ENCODE peak calls at places on chromosomes 11 and 22, in four cellular contexts. One of them, this sample, is unnamed.

GRCh38 chr11:58866788-58867187 is 22.3 kb upstream of the GLYATL2 start:
- DNase-seq in neuronal stem cell: no peak
- DNase-seq in IMR-90: peak; percentile 49
- DNase-seq in mesenchymal stem cell: no peak
- DNase-seq in this sample: no peak

GRCh38 chr11:113994077-113994954 is 19.4 kb downstream of the HTR3A start:
- DNase-seq in neuronal stem cell: peak; percentile 48
- DNase-seq in IMR-90: no peak
- DNase-seq in mesenchymal stem cell: peak; percentile 8
- DNase-seq in this sample: no peak

GRCh38 chr11:111983187-111983986 is 41.8 kb upstream of the DLAT start:
- DNase-seq in neuronal stem cell: peak; percentile 67
- DNase-seq in IMR-90: peak; percentile 72
- DNase-seq in mesenchymal stem cell: peak; percentile 85
- DNase-seq in this sample: peak; percentile 90

GRCh38 chr22:43840431-43840830 is 21.9 kb downstream of the SULT4A1 start:
- DNase-seq in neuronal stem cell: no peak
- DNase-seq in IMR-90: no peak
- DNase-seq in mesenchymal stem cell: no peak
- DNase-seq in this sample: no peak

GRCh38 chr11:15141381-15141780 is 26.7 kb downstream of the INSC start:
- DNase-seq in neuronal stem cell: no peak
- DNase-seq in IMR-90: no peak
- DNase-seq in mesenchymal stem cell: no peak
- DNase-seq in this sample: no peak

GRCh38 chr11:132231656-132232173 is 861.3 kb downstream of the NTM start:
- DNase-seq in neuronal stem cell: no peak
- DNase-seq in IMR-90: no peak
- DNase-seq in mesenchymal stem cell: no peak
- DNase-seq in this sample: no peak

GRCh38 chr11:3950996-3951662 is 95.7 kb downstream of the STIM1 start:
- DNase-seq in neuronal stem cell: peak; percentile 71
- DNase-seq in IMR-90: peak; percentile 81
- DNase-seq in mesenchymal stem cell: peak; percentile 94
- DNase-seq in this sample: peak; percentile 25

GRCh38 chr11:59822989-59823566 is 12.5 kb upstream of the MRPL16 start:
- DNase-seq in neuronal stem cell: peak; percentile 30
- DNase-seq in IMR-90: peak; percentile 53
- DNase-seq in mesenchymal stem cell: peak; percentile 74
- DNase-seq in this sample: peak; percentile 72

GRCh38 chr11:87176044-87176443 is 138.3 kb downstream of the TMEM135 start:
- DNase-seq in neuronal stem cell: no peak
- DNase-seq in IMR-90: peak; percentile 22
- DNase-seq in mesenchymal stem cell: no peak
- DNase-seq in this sample: no peak

GRCh38 chr11:75583710-75584658 is 21.9 kb downstream of the SERPINH1 start:
- DNase-seq in neuronal stem cell: peak; percentile 69
- DNase-seq in IMR-90: peak; percentile 61
- DNase-seq in mesenchymal stem cell: peak; percentile 75
- DNase-seq in this sample: peak; percentile 33

GRCh38 chr11:57497303-57498247 is 17.9 kb downstream of the SLC43A1 start:
- DNase-seq in neuronal stem cell: no peak
- DNase-seq in IMR-90: no peak
- DNase-seq in mesenchymal stem cell: no peak
- DNase-seq in this sample: no peak

GRCh38 chr11:34997872-34998548 is 81.6 kb downstream of the PDHX start:
- DNase-seq in neuronal stem cell: no peak
- DNase-seq in IMR-90: peak; percentile 58
- DNase-seq in mesenchymal stem cell: peak; percentile 52
- DNase-seq in this sample: peak; percentile 24

GRCh38 chr11:1928038-1928890 is 8.8 kb downstream of the TNNT3 start:
- DNase-seq in neuronal stem cell: no peak
- DNase-seq in IMR-90: no peak
- DNase-seq in mesenchymal stem cell: no peak
- DNase-seq in this sample: peak; percentile 4

GRCh38 chr11:14334893-14335292 is 24.1 kb downstream of the RRAS2 start:
- DNase-seq in neuronal stem cell: no peak
- DNase-seq in IMR-90: no peak
- DNase-seq in mesenchymal stem cell: no peak
- DNase-seq in this sample: no peak

GRCh38 chr11:77467233-77467632 is 6.7 kb downstream of the PAK1 start:
- DNase-seq in neuronal stem cell: no peak
- DNase-seq in IMR-90: peak; percentile 12
- DNase-seq in mesenchymal stem cell: no peak
- DNase-seq in this sample: no peak

GRCh38 chr11:120317689-120318195 is 7.4 kb upstream of the TLCD5 start:
- DNase-seq in neuronal stem cell: no peak
- DNase-seq in IMR-90: no peak
- DNase-seq in mesenchymal stem cell: no peak
- DNase-seq in this sample: no peak

GRCh38 chr11:129143335-129143734 is 48.8 kb downstream of the ARHGAP32 start:
- DNase-seq in neuronal stem cell: peak; percentile 1
- DNase-seq in IMR-90: peak; percentile 99
- DNase-seq in mesenchymal stem cell: peak; percentile 99
- DNase-seq in this sample: peak; percentile 93

GRCh38 chr11:131504199-131504949 is 134.0 kb downstream of the NTM start:
- DNase-seq in neuronal stem cell: peak; percentile 32
- DNase-seq in IMR-90: no peak
- DNase-seq in mesenchymal stem cell: no peak
- DNase-seq in this sample: no peak

GRCh38 chr11:131977231-131977630 is 606.8 kb downstream of the NTM start:
- DNase-seq in neuronal stem cell: no peak
- DNase-seq in IMR-90: peak; percentile 43
- DNase-seq in mesenchymal stem cell: peak; percentile 54
- DNase-seq in this sample: peak; percentile 19

GRCh38 chr22:43532301-43533050 is 120.7 kb downstream of the MPPED1 start:
- DNase-seq in neuronal stem cell: no peak
- DNase-seq in IMR-90: no peak
- DNase-seq in mesenchymal stem cell: no peak
- DNase-seq in this sample: no peak

GRCh38 chr11:34044664-34045485 is 6.7 kb upstream of the CAPRIN1 start:
- DNase-seq in neuronal stem cell: no peak
- DNase-seq in IMR-90: peak; percentile 82
- DNase-seq in mesenchymal stem cell: peak; percentile 89
- DNase-seq in this sample: peak; percentile 97

GRCh38 chr22:17116931-17117330 is 4.2 kb downstream of the TMEM121B start:
- DNase-seq in neuronal stem cell: no peak
- DNase-seq in IMR-90: no peak
- DNase-seq in mesenchymal stem cell: no peak
- DNase-seq in this sample: no peak

GRCh38 chr11:450809-451451 is 851 bp downstream of the PTDSS2 start:
- DNase-seq in neuronal stem cell: peak; percentile 46
- DNase-seq in IMR-90: peak; percentile 66
- DNase-seq in mesenchymal stem cell: peak; percentile 77
- DNase-seq in this sample: no peak

GRCh38 chr22:11613898-11614755 is 3913.9 kb upstream of the OR11H1 start:
- DNase-seq in neuronal stem cell: no peak
- DNase-seq in IMR-90: no peak
- DNase-seq in mesenchymal stem cell: no peak
- DNase-seq in this sample: no peak

GRCh38 chr22:46833228-46833627 is 70.8 kb downstream of the TBC1D22A start:
- DNase-seq in neuronal stem cell: no peak
- DNase-seq in IMR-90: peak; percentile 25
- DNase-seq in mesenchymal stem cell: peak; percentile 46
- DNase-seq in this sample: peak; percentile 66

GRCh38 chr11:93329936-93330445 is 551 bp upstream of the DEUP1 start:
- DNase-seq in neuronal stem cell: no peak
- DNase-seq in IMR-90: no peak
- DNase-seq in mesenchymal stem cell: peak; percentile 2
- DNase-seq in this sample: no peak

GRCh38 chr22:25100972-25101371 is 98.7 kb upstream of the CRYBB3 start:
- DNase-seq in neuronal stem cell: no peak
- DNase-seq in IMR-90: no peak
- DNase-seq in mesenchymal stem cell: no peak
- DNase-seq in this sample: no peak

GRCh38 chr11:45388472-45388871 is 102.3 kb upstream of the SYT13 start:
- DNase-seq in neuronal stem cell: no peak
- DNase-seq in IMR-90: no peak
- DNase-seq in mesenchymal stem cell: no peak
- DNase-seq in this sample: no peak

GRCh38 chr11:78830277-78830676 is 255.6 kb upstream of the NARS2 start:
- DNase-seq in neuronal stem cell: no peak
- DNase-seq in IMR-90: no peak
- DNase-seq in mesenchymal stem cell: no peak
- DNase-seq in this sample: no peak

GRCh38 chr11:31956310-31956709 is 134.6 kb upstream of the RCN1 start:
- DNase-seq in neuronal stem cell: no peak
- DNase-seq in IMR-90: peak; percentile 36
- DNase-seq in mesenchymal stem cell: no peak
- DNase-seq in this sample: no peak

GRCh38 chr11:69472053-69472765 is 9.3 kb upstream of the LINC01488 start:
- DNase-seq in neuronal stem cell: no peak
- DNase-seq in IMR-90: no peak
- DNase-seq in mesenchymal stem cell: no peak
- DNase-seq in this sample: no peak
- H3K14ac ChIP-seq in neuronal stem cell: peak overlapping the region; percentile 48
- H3K14ac ChIP-seq in IMR-90: no peak overlapping the region
- H3K14ac ChIP-seq in mesenchymal stem cell: peak overlapping the region; percentile 80
- H3K14ac ChIP-seq in this sample: no peak overlapping the region

GRCh38 chr22:49476176-49476575 is 351.5 kb downstream of the BRD1 start:
- DNase-seq in neuronal stem cell: no peak
- DNase-seq in IMR-90: no peak
- DNase-seq in mesenchymal stem cell: no peak
- DNase-seq in this sample: no peak

GRCh38 chr22:49475253-49475652 is 352.4 kb downstream of the BRD1 start:
- DNase-seq in neuronal stem cell: no peak
- DNase-seq in IMR-90: no peak
- DNase-seq in mesenchymal stem cell: no peak
- DNase-seq in this sample: no peak

GRCh38 chr22:49470741-49471134 is 356.9 kb downstream of the BRD1 start:
- DNase-seq in neuronal stem cell: no peak
- DNase-seq in IMR-90: no peak
- DNase-seq in mesenchymal stem cell: no peak
- DNase-seq in this sample: no peak

GRCh38 chr22:49469896-49470740 is 357.6 kb downstream of the BRD1 start:
- DNase-seq in neuronal stem cell: no peak
- DNase-seq in IMR-90: no peak
- DNase-seq in mesenchymal stem cell: no peak
- DNase-seq in this sample: no peak

GRCh38 chr22:49473286-49473685 is 354.4 kb downstream of the BRD1 start:
- DNase-seq in neuronal stem cell: no peak
- DNase-seq in IMR-90: no peak
- DNase-seq in mesenchymal stem cell: no peak
- DNase-seq in this sample: no peak
- H3K4me3 ChIP-seq in neuronal stem cell: no peak overlapping the region
- H3K4me3 ChIP-seq in IMR-90: no peak overlapping the region
- H3K4me3 ChIP-seq in mesenchymal stem cell: no peak overlapping the region
- H3K4me3 ChIP-seq in this sample: no peak overlapping the region

DNA sequence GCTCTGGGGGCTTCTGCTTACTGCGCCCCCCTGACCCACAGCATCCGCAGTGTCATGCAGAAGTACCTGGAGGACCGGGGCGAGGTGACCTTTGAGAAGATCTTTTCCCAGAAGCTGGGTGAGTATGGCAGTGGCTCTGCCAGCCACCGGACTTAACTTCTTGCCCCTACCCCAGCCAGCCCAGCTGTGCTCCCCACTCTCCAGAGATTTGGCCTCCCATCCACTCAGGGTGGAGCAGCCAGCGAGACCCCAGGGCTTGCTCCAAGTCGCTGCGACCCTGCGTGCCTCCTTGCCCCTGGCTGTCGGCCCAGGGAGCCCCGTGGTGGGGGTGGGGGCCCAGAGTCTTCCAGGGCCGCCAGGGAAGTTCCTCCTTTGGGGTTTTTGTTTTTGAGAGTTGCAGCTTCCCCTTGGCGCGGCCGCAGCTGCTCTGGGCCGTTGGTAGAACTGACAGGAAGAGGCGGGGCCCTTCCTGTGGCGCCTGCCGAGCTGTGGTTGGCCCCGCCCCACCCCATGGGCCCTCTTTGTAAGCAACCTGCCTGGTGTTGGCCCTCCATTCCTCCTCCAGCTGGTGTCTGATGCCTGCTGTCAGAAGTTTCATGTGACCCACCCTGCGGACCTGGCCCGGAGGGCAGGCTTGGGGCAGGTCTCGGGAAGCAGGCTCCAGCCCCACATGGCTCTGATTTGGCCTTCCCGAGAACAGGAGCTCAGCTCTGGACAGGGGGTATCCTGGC is 11.1 kb downstream of the GRK2 start:
- DNase-seq in neuronal stem cell: no peak
- DNase-seq in IMR-90: peak; percentile 64
- DNase-seq in mesenchymal stem cell: peak; percentile 68
- DNase-seq in this sample: peak; percentile 33
- H3K14ac ChIP-seq in neuronal stem cell: peak overlapping the region; percentile 89
- H3K14ac ChIP-seq in IMR-90: peak overlapping the region; percentile 91
- H3K14ac ChIP-seq in mesenchymal stem cell: peak overlapping the region; percentile 82
- H3K14ac ChIP-seq in this sample: no peak overlapping the region

GRCh38 chr11:43904737-43905515 is 24.3 kb downstream of the ALKBH3 start:
- DNase-seq in neuronal stem cell: no peak
- DNase-seq in IMR-90: peak; percentile 76
- DNase-seq in mesenchymal stem cell: peak; percentile 53
- DNase-seq in this sample: no peak
- H3K4me3 ChIP-seq in neuronal stem cell: no peak overlapping the region
- H3K4me3 ChIP-seq in IMR-90: no peak overlapping the region
- H3K4me3 ChIP-seq in mesenchymal stem cell: no peak overlapping the region
- H3K4me3 ChIP-seq in this sample: no peak overlapping the region

DNA sequence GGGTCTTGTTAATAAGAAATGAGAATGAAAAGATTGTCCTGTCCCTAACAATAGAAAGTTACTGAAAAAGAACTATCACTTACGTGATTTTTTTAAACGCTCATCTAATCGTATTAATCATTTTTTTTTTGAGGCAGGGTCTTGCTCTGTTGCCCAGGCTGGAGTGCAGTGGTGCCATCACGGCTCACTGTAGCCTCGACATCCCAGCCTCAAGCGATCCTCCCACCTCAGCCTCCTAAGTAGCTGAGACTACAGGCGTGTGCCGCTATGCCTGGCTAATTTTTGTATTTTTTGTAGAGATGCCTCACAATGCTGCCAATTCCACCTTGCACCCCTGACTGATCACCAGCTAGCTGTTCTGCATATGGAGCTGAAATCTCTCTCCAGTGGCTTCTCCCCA is 15.7 kb downstream of the PDGFB start:
- DNase-seq in neuronal stem cell: no peak
- DNase-seq in IMR-90: no peak
- DNase-seq in mesenchymal stem cell: no peak
- DNase-seq in this sample: no peak
- H3K14ac ChIP-seq in neuronal stem cell: no peak overlapping the region
- H3K14ac ChIP-seq in IMR-90: no peak overlapping the region
- H3K14ac ChIP-seq in mesenchymal stem cell: no peak overlapping the region
- H3K14ac ChIP-seq in this sample: no peak overlapping the region

GRCh38 chr11:30549565-30549964 is 36.6 kb downstream of the MPPED2 start:
- DNase-seq in neuronal stem cell: no peak
- DNase-seq in IMR-90: no peak
- DNase-seq in mesenchymal stem cell: no peak
- DNase-seq in this sample: no peak

GRCh38 chr11:30553521-30554110 is 32.5 kb downstream of the MPPED2 start:
- DNase-seq in neuronal stem cell: no peak
- DNase-seq in IMR-90: no peak
- DNase-seq in mesenchymal stem cell: peak; percentile 3
- DNase-seq in this sample: no peak

DNA sequence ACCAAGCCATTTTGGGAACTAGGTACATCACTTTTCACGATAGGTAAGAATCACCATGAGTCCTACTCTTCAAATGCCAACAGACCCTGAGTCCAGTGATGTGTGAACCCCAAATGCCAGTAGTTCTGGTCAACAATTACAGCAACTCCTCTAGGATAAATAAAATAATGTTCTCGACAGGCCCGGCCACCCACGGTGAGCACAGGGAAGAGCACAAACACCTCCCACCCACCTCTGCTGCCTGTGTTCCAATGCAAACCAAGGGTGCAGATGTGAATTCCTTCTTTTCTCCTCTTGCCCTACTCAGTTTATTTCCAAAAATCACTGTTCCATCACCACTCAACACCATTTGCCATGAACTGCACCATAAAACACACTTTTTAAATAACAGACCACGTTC is 33.3 kb downstream of the MPPED2 start:
- DNase-seq in neuronal stem cell: no peak
- DNase-seq in IMR-90: no peak
- DNase-seq in mesenchymal stem cell: no peak
- DNase-seq in this sample: no peak
- H3K4me3 ChIP-seq in neuronal stem cell: no peak overlapping the region
- H3K4me3 ChIP-seq in IMR-90: no peak overlapping the region
- H3K4me3 ChIP-seq in mesenchymal stem cell: no peak overlapping the region
- H3K4me3 ChIP-seq in this sample: no peak overlapping the region

This sample was measured in trophoblast cell.